ENCODE peak calls at places on chromosomes 4 and X, in seven cellular contexts. I, J, M, V, Q, O and Z are unnamed samples.

GRCh38 chr4:161663844-161664243 is 500.0 kb downstream of the FSTL5 start:
- DNase-seq in O (no peak), I (no peak), M (no peak), Q (no peak), J (no peak), V (no peak), Z (no peak)

GRCh38 chr4:48653217-48654014 is 126.7 kb downstream of the FRYL start:
- DNase-seq in V (peak; percentile 21), Q (peak; percentile 67), M (peak; percentile 35), J (peak; percentile 40), I (no peak), O (peak; percentile 34), Z (peak; percentile 54)

GRCh38 chr4:113467581-113467980 is 294.0 kb downstream of the CAMK2D start:
- DNase-seq in V (peak; percentile 17), I (no peak), M (no peak), J (peak; percentile 83), Q (no peak), O (no peak), Z (no peak)

GRCh38 chr4:8325284-8325973 is 55.9 kb downstream of the HTRA3 start:
- DNase-seq in J (no peak), Q (peak; percentile 32), I (no peak), O (no peak), V (no peak), M (no peak), Z (no peak)

GRCh38 chr4:8516996-8517550 is 63.1 kb upstream of the GPR78 start:
- DNase-seq in J (peak; percentile 49), O (no peak), Q (no peak), V (no peak), M (no peak), I (no peak), Z (no peak)

GRCh38 chrX:106005684-106006083 is 32.8 kb downstream of the SERPINA7 start:
- DNase-seq in Q (no peak), O (no peak), J (no peak), M (no peak), V (no peak), I (no peak), Z (no peak)

GRCh38 chr4:76589402-76589801 is 154.4 kb downstream of the SHROOM3 start:
- DNase-seq in V (peak; percentile 75), J (peak; percentile 34), I (no peak), O (no peak), M (no peak), Q (no peak), Z (no peak)

GRCh38 chrX:133640161-133641015 is 225.1 kb upstream of the GPC4 start:
- DNase-seq in V (no peak), O (no peak), Q (no peak), J (no peak), M (no peak), I (no peak), Z (no peak)

GRCh38 chr4:36399762-36400353 is 118.4 kb downstream of the DTHD1 start:
- DNase-seq in J (peak; percentile 41), M (no peak), I (peak; percentile 24), O (no peak), V (no peak), Q (peak; percentile 54), Z (no peak)

GRCh38 chr4:83369825-83370639 is 35.4 kb upstream of the HPSE start:
- DNase-seq in J (peak; percentile 54), M (no peak), Q (no peak), V (no peak), I (no peak), O (no peak), Z (no peak)

GRCh38 chr4:7347981-7348380 is 86.7 kb downstream of the PSAPL1 start:
- DNase-seq in J (peak; percentile 88), M (no peak), Q (no peak), O (no peak), V (peak; percentile 29), I (no peak), Z (no peak)